ENCODE peak calls at places on chromosome 3, in four cellular contexts. One of them, this sample, is unnamed.

GRCh38 chr3:172279191-172279640 is 169.0 kb downstream of the GHSR start:
- DNase-seq in mammary epithelial cell: no peak
- DNase-seq in HT-29: no peak
- DNase-seq in GM20000: no peak
- DNase-seq in this sample: no peak

GRCh38 chr3:194150252-194150934 is 14.4 kb downstream of the HES1 start:
- DNase-seq in mammary epithelial cell: no peak
- DNase-seq in HT-29: peak
- DNase-seq in GM20000: no peak
- DNase-seq in this sample: peak

GRCh38 chr3:58386966-58387365 is 46.7 kb downstream of the PDHB start:
- DNase-seq in mammary epithelial cell: peak
- DNase-seq in HT-29: no peak
- DNase-seq in GM20000: no peak
- DNase-seq in this sample: peak

GRCh38 chr3:100427694-100428093 is 26.4 kb downstream of the LNP1 start:
- DNase-seq in mammary epithelial cell: no peak
- DNase-seq in HT-29: no peak
- DNase-seq in GM20000: no peak
- DNase-seq in this sample: peak

GRCh38 chr3:45832691-45833090 is 9.2 kb downstream of the LZTFL1 start:
- DNase-seq in mammary epithelial cell: peak
- DNase-seq in HT-29: peak
- DNase-seq in GM20000: no peak
- DNase-seq in this sample: peak

GRCh38 chr3:8490079-8490552 is 11.5 kb upstream of the LMCD1 start:
- DNase-seq in mammary epithelial cell: peak
- DNase-seq in HT-29: no peak
- DNase-seq in GM20000: no peak
- DNase-seq in this sample: peak

GRCh38 chr3:112908252-112908651 is 61.6 kb upstream of the CD200R1L start:
- DNase-seq in mammary epithelial cell: no peak
- DNase-seq in HT-29: no peak
- DNase-seq in GM20000: peak
- DNase-seq in this sample: no peak

GRCh38 chr3:38003371-38003816 is 12.8 kb downstream of the VILL start:
- DNase-seq in mammary epithelial cell: no peak
- DNase-seq in HT-29: peak
- DNase-seq in GM20000: peak
- DNase-seq in this sample: peak

GRCh38 chr3:130961458-130961857 is 65.2 kb downstream of the ASTE1 start:
- DNase-seq in mammary epithelial cell: no peak
- DNase-seq in HT-29: no peak
- DNase-seq in GM20000: no peak
- DNase-seq in this sample: no peak

GRCh38 chr3:66497982-66498671 is 2.7 kb downstream of the LRIG1 start:
- DNase-seq in mammary epithelial cell: no peak
- DNase-seq in HT-29: no peak
- DNase-seq in GM20000: no peak
- DNase-seq in this sample: no peak

GRCh38 chr3:54541369-54541768 is 386.5 kb downstream of the LRTM1 start:
- DNase-seq in mammary epithelial cell: no peak
- DNase-seq in HT-29: no peak
- DNase-seq in GM20000: no peak
- DNase-seq in this sample: no peak

GRCh38 chr3:40181182-40181581 is 128.3 kb upstream of the EIF1B start:
- DNase-seq in mammary epithelial cell: no peak
- DNase-seq in HT-29: no peak
- DNase-seq in GM20000: no peak
- DNase-seq in this sample: no peak

GRCh38 chr3:112454098-112454884 is 45.0 kb downstream of the BTLA start:
- DNase-seq in mammary epithelial cell: no peak
- DNase-seq in HT-29: no peak
- DNase-seq in GM20000: no peak
- DNase-seq in this sample: no peak

GRCh38 chr3:134667956-134668355 is 17.1 kb upstream of the KY start:
- DNase-seq in mammary epithelial cell: no peak
- DNase-seq in HT-29: no peak
- DNase-seq in GM20000: no peak
- DNase-seq in this sample: no peak

GRCh38 chr3:189699873-189700272 is 68.7 kb downstream of the TP63 start:
- DNase-seq in mammary epithelial cell: no peak
- DNase-seq in HT-29: no peak
- DNase-seq in GM20000: no peak
- DNase-seq in this sample: no peak

GRCh38 chr3:158768881-158769518 is 32.9 kb upstream of the MFSD1 start:
- DNase-seq in mammary epithelial cell: peak
- DNase-seq in HT-29: peak
- DNase-seq in GM20000: no peak
- DNase-seq in this sample: peak

GRCh38 chr3:151085227-151085888 is at the start of gene MED12L:
- DNase-seq in mammary epithelial cell: peak
- DNase-seq in HT-29: no peak
- DNase-seq in GM20000: peak
- DNase-seq in this sample: peak

GRCh38 chr3:62127116-62127515 is 246.2 kb downstream of the FEZF2 start:
- DNase-seq in mammary epithelial cell: no peak
- DNase-seq in HT-29: no peak
- DNase-seq in GM20000: no peak
- DNase-seq in this sample: no peak

GRCh38 chr3:126961191-126961790 is 21.6 kb upstream of the PLXNA1 start:
- DNase-seq in mammary epithelial cell: peak
- DNase-seq in HT-29: peak
- DNase-seq in GM20000: peak
- DNase-seq in this sample: no peak

GRCh38 chr3:14275962-14276909 is 97.6 kb downstream of the LSM3 start:
- DNase-seq in mammary epithelial cell: no peak
- DNase-seq in HT-29: no peak
- DNase-seq in GM20000: no peak
- DNase-seq in this sample: no peak

GRCh38 chr3:183518446-183519185 is 36.9 kb downstream of the KLHL6 start:
- DNase-seq in mammary epithelial cell: no peak
- DNase-seq in HT-29: no peak
- DNase-seq in GM20000: no peak
- DNase-seq in this sample: no peak

GRCh38 chr3:38022301-38022700 is 7.1 kb downstream of the PLCD1 start:
- DNase-seq in mammary epithelial cell: no peak
- DNase-seq in HT-29: no peak
- DNase-seq in GM20000: no peak
- DNase-seq in this sample: peak